ENCODE peak calls at places on chromosome 13, in four cellular contexts. X is K562, U is stomach, L is foreskin keratinocyte. T is an unnamed sample.

GRCh38 chr13:60798503-60798902 is 401.5 kb downstream of the TDRD3 start:
- DNase-seq in X (no peak), L (no peak), U (no peak), T (no peak)

GRCh38 chr13:100987993-100988392 is 313.4 kb upstream of the TMTC4 start:
- DNase-seq in U (no peak), X (no peak), L (no peak), T (no peak)

GRCh38 chr13:112725346-112726017 is 35.6 kb downstream of the ATP11A start:
- DNase-seq in X (no peak), U (no peak), L (peak; percentile 23), T (no peak)

GRCh38 chr13:52104624-52105023 is 24.2 kb downstream of the NEK5 start:
- DNase-seq in X (no peak), U (no peak), L (no peak), T (no peak)

GRCh38 chr13:26310003-26310402 is 56.1 kb downstream of the CDK8 start:
- DNase-seq in X (no peak), L (no peak), U (no peak), T (no peak)

GRCh38 chr13:47087841-47088240 is 191.0 kb upstream of the HTR2A start:
- DNase-seq in U (no peak), X (no peak), L (no peak), T (no peak)

GRCh38 chr13:53069800-53070199 is 41.2 kb downstream of the OLFM4 start:
- DNase-seq in X (no peak), U (no peak), L (no peak), T (no peak)

GRCh38 chr13:110338441-110339101 is 31.5 kb downstream of the COL4A2 start:
- DNase-seq in U (no peak), L (no peak), X (no peak), T (no peak)

GRCh38 chr13:83151308-83151660 is 731.0 kb downstream of the SLITRK1 start:
- DNase-seq in X (no peak), L (no peak), U (no peak), T (no peak)

GRCh38 chr13:87356314-87356713 is 314.9 kb upstream of the SLITRK5 start:
- DNase-seq in U (no peak), L (no peak), X (peak; percentile 3), T (no peak)
- H3K27ac ChIP-seq in U (no peak overlapping the region), L (no peak overlapping the region), X (no peak overlapping the region), T (no peak overlapping the region)

GRCh38 chr13:40970803-40971202 is 48.3 kb downstream of the ELF1 start:
- DNase-seq in U (no peak), L (no peak), X (no peak), T (no peak)

GRCh38 chr13:40971321-40971720 is 47.8 kb downstream of the ELF1 start:
- DNase-seq in L (no peak), U (no peak), X (no peak), T (no peak)

GRCh38 chr13:40975441-40975840 is 43.7 kb downstream of the ELF1 start:
- DNase-seq in X (no peak), U (no peak), L (no peak), T (no peak)

GRCh38 chr13:40973409-40973808 is 45.7 kb downstream of the ELF1 start:
- DNase-seq in X (no peak), L (no peak), U (no peak), T (no peak)

DNA sequence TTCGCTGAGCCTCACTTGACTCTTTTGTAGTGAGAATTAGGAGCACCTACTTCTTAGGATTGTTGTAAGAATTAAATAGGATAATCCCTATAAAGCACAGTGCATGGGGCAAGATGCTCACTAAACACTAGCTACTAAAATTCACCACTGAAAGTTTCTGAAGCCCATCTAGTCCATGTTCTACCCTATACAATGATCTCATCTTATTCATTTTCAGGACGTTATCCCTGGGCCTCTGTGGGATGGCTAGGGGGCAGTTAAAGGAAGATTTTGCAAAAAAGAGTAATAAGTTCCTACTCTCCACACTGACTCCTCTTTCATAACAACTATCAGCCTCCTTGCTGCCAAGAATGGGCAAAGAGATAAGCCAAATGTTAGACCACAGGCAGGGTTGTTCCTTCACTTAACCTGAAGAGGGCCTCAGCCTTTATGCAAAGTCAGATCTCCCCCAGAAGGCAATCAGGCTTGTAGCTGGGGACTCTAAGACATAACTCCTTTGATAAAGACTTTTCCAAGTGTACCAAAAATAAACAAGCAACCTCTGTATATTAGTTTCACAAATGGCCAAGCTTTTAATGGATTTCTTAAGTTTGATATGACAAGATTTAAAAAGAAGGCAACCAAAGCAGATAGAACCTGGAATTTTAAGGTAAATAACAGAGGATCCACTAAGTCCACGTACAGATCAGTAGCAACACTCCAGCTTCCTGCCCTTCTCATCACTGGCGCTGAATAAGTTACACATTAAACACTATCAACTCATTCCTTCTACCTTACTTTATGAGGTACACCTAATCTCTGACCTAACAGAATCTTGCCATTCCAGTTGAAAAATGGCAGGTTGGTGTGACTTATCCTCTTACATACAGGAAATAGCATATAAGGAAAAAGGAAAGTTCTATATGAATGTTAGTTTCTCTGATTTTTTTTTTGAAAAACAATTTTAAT is 44.4 kb downstream of the ELF1 start:
- DNase-seq in U (no peak), X (peak; percentile 81), L (no peak), T (peak; percentile 22)
- H3K27ac ChIP-seq in U (peak overlapping the region; percentile 52), X (peak overlapping the region; percentile 59), L (no peak overlapping the region), T (peak overlapping the region; percentile 58)

GRCh38 chr13:75364131-75364713 is 117.7 kb downstream of the TBC1D4 start:
- DNase-seq in U (no peak), L (peak; percentile 57), X (no peak), T (no peak)
- H3K27ac ChIP-seq in U (no peak overlapping the region), L (peak overlapping the region; percentile 54), X (no peak overlapping the region), T (peak overlapping the region; percentile 63)

GRCh38 chr13:23806874-23807522 is 82.2 kb downstream of the MIPEP start:
- DNase-seq in X (no peak), L (no peak), U (no peak), T (no peak)

GRCh38 chr13:23811366-23812027 is 77.7 kb downstream of the MIPEP start:
- DNase-seq in X (no peak), L (no peak), U (no peak), T (no peak)

GRCh38 chr13:23808803-23809202 is 80.4 kb downstream of the MIPEP start:
- DNase-seq in L (no peak), X (no peak), U (no peak), T (no peak)

GRCh38 chr13:23813635-23814034 is 75.6 kb downstream of the MIPEP start:
- DNase-seq in U (no peak), X (no peak), L (no peak), T (no peak)

DNA sequence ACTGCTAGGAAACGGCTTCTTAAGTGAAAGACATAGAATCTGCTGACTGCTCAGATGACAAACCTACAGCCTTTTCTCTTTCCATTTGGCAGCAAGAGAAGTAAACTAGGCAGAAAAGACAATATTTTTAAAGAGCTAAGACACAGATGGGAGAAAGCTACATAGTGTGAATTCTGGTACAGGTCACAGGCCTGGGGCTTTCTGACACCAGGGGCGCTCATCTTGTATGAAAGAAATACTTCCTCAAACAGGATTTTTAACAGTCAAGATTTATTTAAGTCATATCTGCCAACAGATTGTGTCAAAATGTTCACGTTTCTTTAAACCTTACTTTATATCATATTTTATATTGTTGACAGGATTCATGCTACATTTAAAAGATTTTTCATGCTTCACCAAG is 78.4 kb downstream of the MIPEP start:
- DNase-seq in L (no peak), X (no peak), U (no peak), T (no peak)
- H3K27ac ChIP-seq in L (no peak overlapping the region), X (no peak overlapping the region), U (no peak overlapping the region), T (no peak overlapping the region)

GRCh38 chr13:94154362-94154761 is 325.1 kb downstream of the DCT start:
- DNase-seq in X (no peak), L (peak; percentile 10), U (peak; percentile 40), T (peak; percentile 5)
- H3K27ac ChIP-seq in X (no peak overlapping the region), L (no peak overlapping the region), U (no peak overlapping the region), T (no peak overlapping the region)

T was measured in epithelial cell of prostate.